ENCODE peak calls at places on chromosomes 5 and 9, in five cellular contexts. B, Q, O, H and A are unnamed samples.

GRCh38 chr5:54874337-54875021 is 110.9 kb downstream of the ESM1 start:
- DNase-seq in Q (no peak), H (no peak), O (no peak), B (no peak), A (no peak)

GRCh38 chr9:84694248-84694647 is 24.7 kb downstream of the NTRK2 start:
- DNase-seq in H (no peak), O (no peak), B (peak), Q (no peak), A (no peak)

GRCh38 chr9:682633-683508 is 158.6 kb upstream of the DMRT1 start:
- DNase-seq in O (peak), Q (no peak), H (no peak), B (no peak), A (no peak)

GRCh38 chr5:142922223-142922952 is 152.2 kb downstream of the ARHGAP26 start:
- DNase-seq in B (peak), H (no peak), Q (peak), O (peak), A (peak)

GRCh38 chr9:31146485-31147166 is 1237.8 kb upstream of the ACO1 start:
- DNase-seq in H (no peak), B (no peak), Q (no peak), O (no peak), A (no peak)

GRCh38 chr5:81290146-81290545 is 11.2 kb upstream of the ZCCHC9 start:
- DNase-seq in Q (no peak), H (no peak), B (no peak), O (no peak), A (no peak)

GRCh38 chr5:175555168-175555745 is 76.9 kb downstream of the SFXN1 start:
- DNase-seq in B (no peak), O (no peak), Q (no peak), H (no peak), A (no peak)

GRCh38 chr9:137110911-137111787 is 3.4 kb downstream of the DPP7 start:
- DNase-seq in H (no peak), O (no peak), Q (no peak), B (no peak), A (no peak)

GRCh38 chr5:129747847-129748407 is at the start of gene MINAR2:
- DNase-seq in Q (no peak), H (no peak), B (no peak), O (no peak), A (no peak)

GRCh38 chr5:9838906-9839305 is 208.8 kb upstream of the TAS2R1 start:
- DNase-seq in B (no peak), Q (no peak), O (no peak), H (no peak), A (no peak)

GRCh38 chr9:97980918-97981827 is 2.0 kb upstream of the ANP32B start:
- DNase-seq in O (peak), Q (no peak), H (no peak), B (no peak), A (no peak)

GRCh38 chr9:125494555-125494920 is 212.5 kb downstream of the MAPKAP1 start:
- DNase-seq in Q (no peak), H (no peak), B (no peak), O (no peak), A (no peak)

GRCh38 chr5:137481596-137481995 is 17.5 kb downstream of the SPOCK1 start:
- DNase-seq in H (no peak), Q (no peak), O (no peak), B (no peak), A (no peak)

GRCh38 chr9:113808391-113809191 is 67.5 kb upstream of the ZNF618 start:
- DNase-seq in O (no peak), H (peak), B (no peak), Q (no peak), A (no peak)

GRCh38 chr9:137726764-137727163 is 108.0 kb downstream of the EHMT1 start:
- DNase-seq in O (no peak), H (no peak), Q (no peak), B (no peak), A (no peak)

GRCh38 chr9:121201738-121202533 is at the start of gene RAB14:
- DNase-seq in B (peak), Q (peak), H (peak), O (peak), A (peak)

GRCh38 chr9:126233913-126234525 is 92.6 kb upstream of the MVB12B start:
- DNase-seq in H (no peak), B (no peak), O (no peak), Q (no peak), A (no peak)

GRCh38 chr5:137888875-137889759 is at the start of gene PKD2L2:
- DNase-seq in H (peak), B (peak), O (no peak), Q (peak), A (peak)

GRCh38 chr9:124371183-124371582 is 44.1 kb downstream of the PSMB7 start:
- DNase-seq in B (no peak), H (no peak), Q (no peak), O (peak), A (no peak)

GRCh38 chr5:119578937-119579336 is 50.4 kb upstream of the FAM170A start:
- DNase-seq in O (peak), Q (peak), B (no peak), H (no peak), A (peak)

GRCh38 chr5:55645304-55645703 is 66.8 kb downstream of the SLC38A9 start:
- DNase-seq in O (no peak), Q (no peak), H (no peak), B (no peak), A (no peak)

GRCh38 chr9:977361-978116 is 1.1 kb downstream of the DMRT3 start:
- DNase-seq in O (no peak), H (peak), Q (no peak), B (no peak), A (no peak)

GRCh38 chr9:99966720-99967119 is 60.3 kb downstream of the STX17 start:
- DNase-seq in H (no peak), B (no peak), O (peak), Q (peak), A (peak)

GRCh38 chr9:130857864-130858730 is 23.0 kb downstream of the ABL1 start:
- DNase-seq in H (no peak), O (no peak), B (no peak), Q (no peak), A (no peak)

GRCh38 chr5:51382759-51383493 is at the start of gene ISL1:
- DNase-seq in Q (peak), B (no peak), H (peak), O (no peak), A (peak)

GRCh38 chr5:31815394-31815793 is 176.5 kb downstream of the PDZD2 start:
- DNase-seq in O (no peak), Q (no peak), B (no peak), H (no peak), A (no peak)

GRCh38 chr5:132856011-132856410 is 10.3 kb downstream of the GDF9 start:
- DNase-seq in B (no peak), Q (no peak), O (no peak), H (peak), A (no peak)

GRCh38 chr9:113626735-113627495 is 163.4 kb downstream of the RGS3 start:
- DNase-seq in B (no peak), H (no peak), Q (no peak), O (no peak), A (no peak)

GRCh38 chr9:20804476-20805253 is 120.6 kb downstream of the FOCAD start:
- DNase-seq in O (no peak), B (no peak), Q (no peak), H (no peak), A (no peak)

GRCh38 chr5:180329606-180330269 is 23.4 kb downstream of the GFPT2 start:
- DNase-seq in B (no peak), H (no peak), Q (no peak), O (no peak), A (no peak)

GRCh38 chr5:135467051-135467625 is 15.0 kb upstream of the TIFAB start:
- DNase-seq in O (no peak), H (no peak), Q (no peak), B (no peak), A (no peak)

GRCh38 chr5:144177548-144177947 is 6.9 kb downstream of the KCTD16 start:
- DNase-seq in O (no peak), H (no peak), B (no peak), Q (no peak), A (no peak)

GRCh38 chr5:125083932-125084331 is 337.5 kb upstream of the ZNF608 start:
- DNase-seq in B (no peak), H (no peak), Q (no peak), O (no peak), A (no peak)

GRCh38 chr9:22343218-22343611 is 103.4 kb upstream of the DMRTA1 start:
- DNase-seq in B (no peak), Q (no peak), H (no peak), O (no peak), A (no peak)

GRCh38 chr9:123365287-123365880 is 9.4 kb downstream of the CRB2 start:
- DNase-seq in Q (no peak), O (peak), H (no peak), B (no peak), A (peak)

GRCh38 chr9:123362856-123363255 is 6.9 kb downstream of the CRB2 start:
- DNase-seq in O (no peak), H (no peak), B (no peak), Q (no peak), A (no peak)

GRCh38 chr9:123361731-123362560 is 5.9 kb downstream of the CRB2 start:
- DNase-seq in Q (no peak), O (no peak), H (no peak), B (no peak), A (no peak)

GRCh38 chr9:123365881-123366528 is 10.0 kb downstream of the CRB2 start:
- DNase-seq in B (no peak), H (no peak), Q (no peak), O (no peak), A (no peak)

DNA sequence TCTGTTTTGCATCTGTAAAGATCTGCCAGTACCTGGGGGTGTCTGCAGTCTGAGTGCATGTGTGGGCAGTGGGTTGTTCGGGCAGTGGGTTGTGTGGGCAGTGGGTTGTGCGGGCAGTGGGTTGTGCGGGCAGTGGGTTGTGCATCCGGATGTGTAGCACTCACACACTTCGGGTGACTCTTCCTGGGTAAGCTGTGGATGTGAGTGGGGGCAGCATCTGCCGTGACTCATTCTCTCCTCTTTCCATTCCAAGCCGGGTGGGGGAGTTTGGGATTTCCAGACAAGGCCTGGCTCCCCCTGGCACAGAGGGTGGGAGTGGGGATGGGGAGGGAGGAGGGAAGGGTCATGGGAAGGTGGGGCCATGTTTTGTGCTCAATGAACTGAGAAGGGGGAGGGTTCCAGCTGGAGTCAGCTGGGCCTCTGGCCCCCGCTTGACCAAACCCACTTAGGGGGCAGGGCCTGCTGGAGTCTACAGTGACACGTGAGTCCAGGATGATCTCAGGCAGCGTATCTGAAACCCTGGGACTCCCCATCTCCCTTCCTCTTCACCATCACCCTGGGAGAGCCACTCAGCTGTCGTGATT is 8.3 kb downstream of the CRB2 start:
- DNase-seq in O (no peak), Q (no peak), H (no peak), B (no peak), A (peak)
- TF ChIP-seq HDAC2 in O (no peak), Q (no peak), H (no peak), B (no peak), A (no peak)

GRCh38 chr5:127705120-127705892 is 2.1 kb downstream of the CCDC192 start:
- DNase-seq in O (no peak), Q (peak), H (no peak), B (no peak), A (peak)
- TF ChIP-seq HDAC2 in O (no peak), Q (no peak), H (no peak), B (no peak), A (no peak)

DNA sequence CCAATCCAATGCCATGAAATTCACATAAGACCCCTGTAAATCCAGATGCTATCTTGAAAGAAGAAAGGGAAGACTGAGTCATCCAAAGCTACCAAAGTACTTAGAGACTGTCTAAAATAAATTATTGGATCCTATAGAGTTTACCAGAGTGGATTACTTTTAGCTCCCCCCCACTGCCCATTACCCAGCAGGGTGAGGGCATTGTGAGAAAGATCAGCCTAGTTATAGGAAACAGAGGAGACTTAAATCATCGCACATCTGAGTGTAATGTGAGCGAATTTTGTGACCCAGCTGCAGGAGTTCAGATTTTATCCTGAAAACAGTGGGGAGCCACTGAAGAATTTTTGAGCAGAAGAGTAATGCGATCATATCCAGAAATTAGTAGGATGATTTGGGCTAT is 1.6 kb upstream of the ENHO start:
- DNase-seq in B (no peak), Q (no peak), H (no peak), O (no peak), A (no peak)
- TF ChIP-seq HDAC2 in B (no peak), Q (no peak), H (no peak), O (no peak), A (no peak)

GRCh38 chr5:168364151-168364661 is 72.8 kb downstream of the WWC1 start:
- DNase-seq in Q (no peak), H (no peak), B (no peak), O (no peak), A (no peak)

GRCh38 chr5:168366124-168366523 is 74.7 kb downstream of the WWC1 start:
- DNase-seq in H (no peak), B (no peak), O (no peak), Q (no peak), A (no peak)

GRCh38 chr5:168364738-168365550 is 73.5 kb downstream of the WWC1 start:
- DNase-seq in Q (no peak), H (peak), B (no peak), O (peak), A (no peak)

GRCh38 chr5:168368854-168369253 is 77.4 kb downstream of the WWC1 start:
- DNase-seq in O (no peak), B (no peak), H (no peak), Q (no peak), A (no peak)

DNA sequence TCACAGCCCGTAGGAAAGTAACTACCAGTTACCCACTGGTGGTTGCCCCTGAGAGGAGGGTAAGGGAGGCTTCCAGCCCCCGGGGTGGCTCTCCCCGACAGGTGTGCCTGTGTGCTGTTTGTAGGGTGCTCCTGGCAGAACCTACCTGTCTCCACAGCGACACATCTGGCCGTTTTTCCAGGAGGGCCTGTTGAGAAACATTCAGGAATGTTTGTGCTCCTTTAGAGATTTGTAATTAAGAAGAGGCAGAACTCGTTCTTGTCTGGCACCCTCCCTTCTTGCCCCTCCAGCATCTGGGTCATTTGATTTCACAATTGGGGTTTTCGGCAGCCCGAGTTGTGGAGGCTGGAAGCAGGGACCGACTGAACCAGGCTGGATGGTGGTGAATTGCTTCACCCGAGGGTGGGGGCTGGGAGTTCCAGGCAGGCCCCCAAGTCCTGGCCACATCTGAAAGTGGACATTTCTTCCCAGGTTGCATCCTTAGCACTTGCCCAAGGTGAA is 74.2 kb downstream of the WWC1 start:
- DNase-seq in B (no peak), Q (no peak), H (peak), O (peak), A (no peak)
- TF ChIP-seq HDAC2 in B (no peak), Q (no peak), H (no peak), O (no peak), A (no peak)

GRCh38 chr5:1468247-1468612 is 23.0 kb upstream of the SLC6A3 start:
- DNase-seq in B (no peak), Q (no peak), O (peak), H (peak), A (peak)
- TF ChIP-seq HDAC2 in B (no peak), Q (no peak), O (no peak), H (no peak), A (no peak)

DNA sequence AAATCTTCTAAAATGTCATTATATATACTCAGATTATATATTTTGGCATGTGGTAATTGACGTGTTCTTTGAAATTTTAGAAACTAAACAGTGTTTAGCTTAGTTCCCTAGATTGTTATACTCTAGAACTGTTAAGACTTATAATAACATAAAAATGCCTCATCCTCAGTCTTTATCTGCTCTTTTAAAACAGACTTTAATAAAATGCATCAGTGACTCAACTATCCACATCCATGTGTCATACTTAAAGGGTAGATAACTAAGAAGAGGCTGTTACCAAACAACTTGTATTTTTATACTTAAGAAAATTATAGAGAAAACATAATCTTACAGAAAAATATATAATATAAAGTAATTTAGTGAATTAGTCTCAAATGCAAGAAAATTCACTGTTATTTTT is 15.2 kb downstream of the NFIL3 start:
- DNase-seq in B (no peak), H (no peak), O (no peak), Q (no peak), A (no peak)
- TF ChIP-seq HDAC2 in B (no peak), H (no peak), O (no peak), Q (no peak), A (no peak)

GRCh38 chr9:72443855-72444254 is 77.6 kb upstream of the TMC1 start:
- DNase-seq in O (no peak), H (no peak), B (peak), Q (peak), A (no peak)
- TF ChIP-seq HDAC2 in O (no peak), H (no peak), B (no peak), Q (no peak), A (no peak)

DNA sequence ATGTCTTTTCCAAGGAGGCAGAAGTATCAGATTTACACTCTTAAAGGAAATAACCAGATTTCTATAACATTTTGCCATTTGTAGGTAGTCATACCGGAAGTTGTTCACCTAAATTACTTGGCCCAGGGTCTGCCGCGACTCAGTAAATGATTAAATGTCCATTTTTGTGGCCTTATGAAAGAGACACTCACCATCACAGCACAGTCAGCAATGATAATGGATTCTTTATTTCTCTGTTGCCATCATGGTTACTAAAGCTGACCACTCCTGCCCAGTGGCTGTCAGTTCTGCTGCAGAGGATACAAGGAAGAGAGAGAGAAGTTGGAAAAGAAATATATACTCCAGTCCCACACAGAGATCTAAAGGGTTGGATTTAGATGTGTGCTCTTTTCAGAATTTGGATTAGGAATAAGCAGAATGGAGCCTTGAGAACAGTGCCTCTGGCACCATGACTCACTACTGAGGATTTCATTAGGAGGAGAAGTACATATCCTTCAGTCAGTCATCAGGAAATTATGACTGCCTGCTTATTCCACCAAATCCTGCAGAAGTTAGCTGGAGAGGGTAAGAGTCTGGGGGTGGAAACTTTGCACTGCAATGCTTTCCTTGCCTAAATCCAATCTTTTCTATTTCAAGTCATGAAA is 72.7 kb upstream of the EFNA5 start:
- DNase-seq in O (no peak), B (no peak), H (no peak), Q (peak), A (no peak)
- TF ChIP-seq HDAC2 in O (no peak), B (no peak), H (no peak), Q (no peak), A (no peak)